ENCODE peak calls at places on chromosomes 7 and 10, in nine cellular contexts. D is Panc1, K is NCI-H510A, M is A549, J is stromal cell of bone marrow, G is Right ventricle myocardium superior, X is anterior cingulate cortex, C is EL, N is left ventricle myocardium inferior. R is an unnamed sample.

GRCh38 chr10:66625709-66626590 is 299.9 kb upstream of the LRRTM3 start:
- DNase-seq in D (no peak), K (no peak), M (no peak), J (no peak), G (no peak), X (no peak), C (no peak), N (no peak), R (no peak)

GRCh38 chr7:41047789-41048191 is 655.1 kb downstream of the INHBA start:
- DNase-seq in D (no peak), K (no peak), M (no peak), J (peak), G (peak), X (no peak), C (peak), N (peak), R (no peak)

GRCh38 chr10:80518807-80519360 is 18.8 kb upstream of the SH2D4B start:
- DNase-seq in D (no peak), K (no peak), M (no peak), J (no peak), G (peak), X (no peak), C (no peak), N (peak), R (no peak)

GRCh38 chr10:131872011-131872836 is 28.6 kb upstream of the PPP2R2D start:
- DNase-seq in D (no peak), K (no peak), M (no peak), J (no peak), G (no peak), X (no peak), C (no peak), N (no peak), R (no peak)

GRCh38 chr7:2713370-2713769 is 25.4 kb downstream of the AMZ1 start:
- DNase-seq in D (no peak), K (no peak), M (no peak), J (no peak), G (no peak), X (no peak), C (no peak), N (peak), R (no peak)

GRCh38 chr7:12646139-12646538 is 41.3 kb upstream of the ARL4A start:
- DNase-seq in D (no peak), K (no peak), M (no peak), J (no peak), G (no peak), X (no peak), C (peak), N (no peak), R (no peak)

GRCh38 chr10:6396652-6397051 is 183.4 kb downstream of the PRKCQ start:
- DNase-seq in D (no peak), K (no peak), M (no peak), J (no peak), G (no peak), X (no peak), C (peak), N (no peak), R (no peak)

GRCh38 chr7:92448185-92448747 is 984 bp downstream of the GATAD1 start:
- DNase-seq in D (peak), K (peak), M (peak), J (peak), G (peak), X (no peak), C (peak), N (peak), R (peak)

GRCh38 chr7:155560982-155561686 is 14.8 kb upstream of the CNPY1 start:
- DNase-seq in D (no peak), K (no peak), M (no peak), J (no peak), G (peak), X (no peak), C (no peak), N (no peak), R (no peak)

GRCh38 chr7:112103246-112103645 is 103.0 kb downstream of the DOCK4 start:
- DNase-seq in D (no peak), K (no peak), M (no peak), J (no peak), G (no peak), X (no peak), C (no peak), N (no peak), R (no peak)

GRCh38 chr7:41029072-41029492 is 673.8 kb downstream of the INHBA start:
- DNase-seq in D (peak), K (no peak), M (peak), J (peak), G (no peak), X (no peak), C (peak), N (no peak), R (no peak)

GRCh38 chr7:78218051-78218450 is 419.5 kb downstream of the PHTF2 start:
- DNase-seq in D (no peak), K (no peak), M (no peak), J (peak), G (no peak), X (no peak), C (peak), N (no peak), R (no peak)

GRCh38 chr10:109062371-109062770 is 860.9 kb downstream of the XPNPEP1 start:
- DNase-seq in D (no peak), K (no peak), M (no peak), J (no peak), G (no peak), X (no peak), C (peak), N (no peak), R (no peak)

GRCh38 chr7:157409753-157410727 is 73.2 kb downstream of the DNAJB6 start:
- DNase-seq in D (no peak), K (no peak), M (no peak), J (no peak), G (peak), X (no peak), C (no peak), N (peak), R (no peak)

GRCh38 chr10:127119901-127120300 is 76.5 kb downstream of the INSYN2A start:
- DNase-seq in D (no peak), K (no peak), M (no peak), J (no peak), G (no peak), X (no peak), C (no peak), N (no peak), R (no peak)

GRCh38 chr10:76621886-76622620 is 1015.6 kb downstream of the KCNMA1 start:
- DNase-seq in D (no peak), K (no peak), M (no peak), J (no peak), G (no peak), X (no peak), C (peak), N (no peak), R (no peak)

GRCh38 chr10:36675458-36675880 is 449.9 kb upstream of the ANKRD30A start:
- DNase-seq in D (no peak), K (no peak), M (no peak), J (peak), G (no peak), X (no peak), C (peak), N (no peak), R (no peak)

GRCh38 chr10:6498771-6499170 is 81.3 kb downstream of the PRKCQ start:
- DNase-seq in D (no peak), K (no peak), M (no peak), J (no peak), G (no peak), X (no peak), C (no peak), N (no peak), R (no peak)

GRCh38 chr10:26733750-26734568 is 36.5 kb downstream of the PDSS1 start:
- DNase-seq in D (no peak), K (no peak), M (no peak), J (no peak), G (no peak), X (no peak), C (no peak), N (no peak), R (no peak)

GRCh38 chr7:52758337-52758736 is 277.1 kb upstream of the POM121L12 start:
- DNase-seq in D (no peak), K (no peak), M (no peak), J (no peak), G (peak), X (no peak), C (no peak), N (peak), R (no peak)

GRCh38 chr10:69780070-69780469 is 21.6 kb upstream of the COL13A1 start:
- DNase-seq in D (no peak), K (peak), M (no peak), J (no peak), G (no peak), X (no peak), C (no peak), N (no peak), R (no peak)

GRCh38 chr10:113073549-113074189 is 123.6 kb downstream of the TCF7L2 start:
- DNase-seq in D (peak), K (no peak), M (peak), J (peak), G (peak), X (no peak), C (peak), N (peak), R (peak)

GRCh38 chr10:69655868-69656555 is 26.0 kb downstream of the FAM241B start:
- DNase-seq in D (no peak), K (no peak), M (no peak), J (no peak), G (no peak), X (no peak), C (no peak), N (no peak), R (peak)

GRCh38 chr7:30736291-30736690 is 15.6 kb upstream of the INMT start:
- DNase-seq in D (no peak), K (no peak), M (no peak), J (no peak), G (no peak), X (no peak), C (no peak), N (no peak), R (no peak)

GRCh38 chr7:1567893-1568292 is 1.9 kb downstream of the PSMG3 start:
- DNase-seq in D (no peak), K (no peak), M (no peak), J (peak), G (no peak), X (no peak), C (peak), N (no peak), R (no peak)

GRCh38 chr7:22814261-22815208 is 8.1 kb downstream of the TOMM7 start:
- DNase-seq in D (no peak), K (no peak), M (peak), J (no peak), G (no peak), X (no peak), C (peak), N (no peak), R (no peak)

GRCh38 chr10:68562666-68563522 is 2.8 kb downstream of the TET1 start:
- DNase-seq in D (no peak), K (peak), M (no peak), J (no peak), G (no peak), X (no peak), C (peak), N (no peak), R (no peak)

GRCh38 chr7:74606101-74606908 is 51.2 kb upstream of the GTF2I start:
- DNase-seq in D (no peak), K (peak), M (no peak), J (no peak), G (peak), X (no peak), C (peak), N (peak), R (peak)